ENCODE peak calls at places on chromosomes 6 and 20, in seven cellular contexts. Y is neural progenitor cell, X is mesendoderm, W is K562, P is mammary epithelial cell, V is GM23248, M is PC-3. K is an unnamed sample.

GRCh38 chr6:42239333-42239732 is 21.7 kb upstream of the MRPS10 start:
- DNase-seq in W (no peak), Y (no peak), M (no peak), V (no peak), X (peak), P (no peak), K (no peak)

GRCh38 chr20:32521780-32522524 is 63.2 kb downstream of the NOL4L start:
- DNase-seq in P (no peak), X (peak), V (peak), Y (peak), M (peak), W (peak), K (peak)

GRCh38 chr6:166206510-166207389 is 39.1 kb upstream of the TBXT start:
- DNase-seq in W (no peak), M (no peak), X (no peak), V (no peak), P (no peak), Y (no peak), K (no peak)

GRCh38 chr6:130965657-130966056 is 97.4 kb downstream of the EPB41L2 start:
- DNase-seq in V (peak), X (no peak), M (no peak), Y (no peak), P (no peak), W (no peak), K (no peak)

GRCh38 chr6:111585241-111585968 is 20.3 kb downstream of the TRAF3IP2 start:
- DNase-seq in Y (no peak), M (peak), P (no peak), X (no peak), W (no peak), V (peak), K (no peak)

GRCh38 chr20:45953672-45954071 is 18.3 kb downstream of the ZNF335 start:
- DNase-seq in M (no peak), W (no peak), X (no peak), P (no peak), V (no peak), Y (no peak), K (no peak)

GRCh38 chr6:89298680-89299450 is 16.2 kb downstream of the GABRR2 start:
- DNase-seq in P (peak), M (peak), X (peak), W (no peak), Y (no peak), V (peak), K (no peak)

GRCh38 chr6:31794866-31795615 is 511 bp downstream of the VARS1 start:
- DNase-seq in W (peak), M (no peak), P (no peak), V (peak), X (peak), Y (no peak), K (no peak)

GRCh38 chr20:61723538-61724257 is 342.0 kb downstream of the TAF4 start:
- DNase-seq in V (no peak), M (no peak), W (no peak), P (no peak), X (no peak), Y (no peak), K (no peak)

GRCh38 chr6:133099573-133099972 is 141.6 kb upstream of the EYA4 start:
- DNase-seq in V (peak), M (peak), Y (no peak), P (peak), W (no peak), X (peak), K (no peak)

GRCh38 chr20:46438156-46438750 is 31.8 kb upstream of the ELMO2 start:
- DNase-seq in X (peak), W (peak), V (peak), Y (peak), P (peak), M (peak), K (no peak)

GRCh38 chr6:157813757-157814455 is 9.1 kb upstream of the SNX9 start:
- DNase-seq in V (peak), M (peak), Y (no peak), P (peak), W (no peak), X (no peak), K (no peak)

GRCh38 chr6:35174043-35174434 is 32.9 kb upstream of the TCP11 start:
- DNase-seq in W (no peak), M (no peak), X (no peak), V (no peak), Y (no peak), P (no peak), K (no peak)

GRCh38 chr6:34839696-34840352 is 47.9 kb downstream of the BLTP3A start:
- DNase-seq in M (no peak), X (no peak), P (no peak), Y (no peak), V (no peak), W (no peak), K (no peak)

GRCh38 chr6:137903933-137904821 is 37.1 kb downstream of the TNFAIP3 start:
- DNase-seq in M (no peak), V (peak), Y (no peak), P (peak), W (peak), X (no peak), K (no peak)

GRCh38 chr6:163391983-163392382 is 22.5 kb upstream of the QKI start:
- DNase-seq in Y (no peak), M (peak), X (no peak), P (peak), V (peak), W (no peak), K (no peak)

GRCh38 chr6:85923013-85923430 is 280.3 kb upstream of the SYNCRIP start:
- DNase-seq in V (peak), W (no peak), P (peak), M (peak), X (peak), Y (peak), K (peak)

GRCh38 chr20:58719258-58719657 is 26.7 kb downstream of the NPEPL1 start:
- DNase-seq in P (no peak), Y (no peak), W (no peak), X (no peak), V (no peak), M (no peak), K (peak)

GRCh38 chr20:37209193-37209592 is 29.8 kb upstream of the MROH8 start:
- DNase-seq in Y (no peak), X (no peak), M (no peak), W (no peak), P (no peak), V (no peak), K (no peak)

GRCh38 chr6:72250664-72251063 is 364.3 kb downstream of the RIMS1 start:
- DNase-seq in Y (no peak), W (no peak), M (no peak), V (peak), P (no peak), X (no peak), K (no peak)

GRCh38 chr6:130029163-130029562 is 10.8 kb downstream of the L3MBTL3 start:
- DNase-seq in X (no peak), Y (no peak), V (no peak), M (no peak), P (no peak), W (no peak), K (no peak)

GRCh38 chr20:35821807-35822242 is 50.0 kb downstream of the PHF20 start:
- DNase-seq in X (peak), P (peak), M (peak), V (peak), W (no peak), Y (no peak), K (no peak)

GRCh38 chr20:62884556-62884955 is 22.9 kb upstream of the TCFL5 start:
- DNase-seq in V (no peak), W (no peak), P (no peak), X (no peak), Y (no peak), M (no peak), K (no peak)

GRCh38 chr20:62887147-62887859 is 25.7 kb upstream of the TCFL5 start:
- DNase-seq in Y (no peak), V (peak), W (no peak), X (no peak), P (peak), M (peak), K (no peak)

GRCh38 chr20:62885046-62885445 is 23.4 kb upstream of the TCFL5 start:
- DNase-seq in Y (no peak), M (no peak), P (no peak), W (no peak), X (no peak), V (no peak), K (no peak)

GRCh38 chr20:62886709-62887058 is 25.1 kb upstream of the TCFL5 start:
- DNase-seq in W (no peak), V (no peak), Y (no peak), M (no peak), P (no peak), X (no peak), K (no peak)

GRCh38 chr20:62885808-62886708 is 24.4 kb upstream of the TCFL5 start:
- DNase-seq in W (no peak), Y (no peak), V (no peak), X (no peak), P (no peak), M (no peak), K (no peak)
- H3K9ac ChIP-seq in W (peak), Y (no peak), V (no peak), X (no peak), P (no peak), M (no peak), K (no peak)

DNA sequence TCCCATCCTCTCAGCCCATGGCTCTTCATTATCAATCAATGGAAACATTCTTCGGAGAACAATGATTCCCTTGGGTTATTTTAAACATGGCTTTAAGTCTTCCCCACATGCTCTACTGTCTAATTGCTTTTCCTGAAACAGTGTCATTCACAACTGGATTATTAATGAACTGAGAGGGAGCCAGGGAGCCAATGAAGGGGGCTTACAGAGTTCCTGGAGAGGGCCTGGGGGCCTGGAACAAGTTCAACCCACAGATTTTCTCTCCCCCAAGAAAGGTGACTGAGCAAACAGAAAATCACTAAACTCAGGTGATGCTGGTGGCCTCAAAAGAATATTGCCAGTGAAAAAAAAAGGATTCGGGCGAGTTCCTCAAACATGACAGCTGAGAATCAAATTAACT is 1.3 kb upstream of the PPP1R16B start:
- DNase-seq in M (no peak), V (no peak), Y (peak), X (peak), P (no peak), W (no peak), K (no peak)
- H3K9ac ChIP-seq in M (no peak), V (no peak), Y (no peak), X (no peak), P (no peak), W (no peak), K (no peak)

GRCh38 chr6:14239097-14239496 is 121.5 kb downstream of the CD83 start:
- DNase-seq in M (no peak), Y (no peak), P (no peak), X (no peak), W (no peak), V (no peak), K (no peak)

GRCh38 chr6:14243617-14244016 is 126.0 kb downstream of the CD83 start:
- DNase-seq in W (no peak), Y (no peak), M (no peak), P (no peak), X (peak), V (no peak), K (no peak)

GRCh38 chr6:14246876-14247275 is 129.3 kb downstream of the CD83 start:
- DNase-seq in M (no peak), V (no peak), X (no peak), P (no peak), W (no peak), Y (no peak), K (no peak)

GRCh38 chr6:14240411-14241166 is 123.0 kb downstream of the CD83 start:
- DNase-seq in Y (no peak), X (peak), V (no peak), W (no peak), P (no peak), M (no peak), K (no peak)

GRCh38 chr6:14241255-14242070 is 123.9 kb downstream of the CD83 start:
- DNase-seq in V (no peak), W (no peak), Y (no peak), X (no peak), P (no peak), M (no peak), K (no peak)
- H3K9ac ChIP-seq in V (no peak), W (no peak), Y (no peak), X (no peak), P (no peak), M (no peak), K (no peak)

DNA sequence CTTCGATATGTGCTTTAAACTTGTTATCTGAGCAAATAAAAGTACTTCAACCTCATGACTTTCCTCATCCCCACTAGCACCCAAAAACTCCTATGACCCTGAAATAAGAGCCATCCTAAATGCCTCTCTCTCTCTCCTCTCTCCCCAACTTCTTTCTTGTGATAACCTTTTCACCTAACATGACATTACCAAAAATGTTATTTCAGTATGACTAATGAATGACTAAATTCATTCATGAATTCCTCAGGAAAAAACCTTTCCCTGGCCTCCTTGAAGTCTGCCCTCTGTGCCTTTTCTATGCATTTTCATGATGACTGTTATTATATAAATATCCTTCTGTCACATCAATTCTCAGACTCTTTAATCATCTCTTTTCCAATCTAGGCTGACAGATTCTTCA is 114.2 kb upstream of the GGTLC1 start:
- DNase-seq in P (peak), M (peak), W (no peak), Y (no peak), X (no peak), V (peak), K (no peak)
- H3K9ac ChIP-seq in P (no peak), M (no peak), W (no peak), Y (no peak), X (no peak), V (no peak), K (no peak)

GRCh38 chr6:91142154-91142553 is 555.3 kb upstream of the MAP3K7 start:
- DNase-seq in P (no peak), Y (no peak), W (no peak), V (no peak), M (no peak), X (no peak), K (no peak)

GRCh38 chr6:91137286-91137685 is 550.4 kb upstream of the MAP3K7 start:
- DNase-seq in M (no peak), P (no peak), W (no peak), Y (no peak), X (no peak), V (no peak), K (no peak)

GRCh38 chr6:91144161-91144560 is 557.3 kb upstream of the MAP3K7 start:
- DNase-seq in X (no peak), M (no peak), W (no peak), Y (no peak), V (no peak), P (no peak), K (no peak)

GRCh38 chr6:91135406-91135805 is 548.5 kb upstream of the MAP3K7 start:
- DNase-seq in W (no peak), Y (no peak), M (no peak), V (no peak), P (no peak), X (no peak), K (no peak)

DNA sequence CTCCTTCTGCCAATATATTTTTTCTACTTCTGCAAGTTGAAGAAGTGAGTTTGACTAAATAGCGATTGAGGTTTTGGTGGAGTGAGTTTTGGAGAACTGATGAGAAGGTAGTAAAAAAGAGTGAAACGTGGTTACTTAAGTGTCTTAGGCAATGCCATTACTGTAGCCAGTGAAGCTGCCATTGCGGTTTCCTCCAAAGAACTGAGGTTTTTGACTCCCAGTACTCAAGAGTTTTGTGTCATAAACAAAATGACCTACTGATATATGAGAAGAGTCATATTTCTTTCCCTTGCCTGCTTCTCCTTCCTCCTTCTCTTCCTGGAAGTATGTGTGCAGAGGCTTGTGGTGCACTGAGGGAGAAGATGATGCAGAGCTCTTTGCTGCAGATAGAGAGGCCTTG is 554.5 kb upstream of the MAP3K7 start:
- DNase-seq in M (no peak), V (no peak), P (no peak), X (no peak), W (no peak), Y (no peak), K (no peak)
- H3K9ac ChIP-seq in M (no peak), V (no peak), P (no peak), X (no peak), W (no peak), Y (no peak), K (no peak)

GRCh38 chr6:6008114-6008647 is 1.5 kb upstream of the NRN1 start:
- DNase-seq in W (no peak), P (no peak), X (no peak), V (peak), Y (no peak), M (no peak), K (no peak)
- H3K9ac ChIP-seq in W (peak), P (no peak), X (peak), V (peak), Y (no peak), M (no peak), K (no peak)

K was measured in H9.